ENCODE peak calls at places on chromosomes 5 and 9, in ten cellular contexts. T is dorsolateral prefrontal cortex, X is cardiac muscle cell, H is activated B cell treated with CpG ODN at 0.5 μM for 24 hours, D is breast epithelium, O is PC-9, G is progenitor cell of endocrine pancreas, J is mucosa of descending colon, F is MM.1S, E is heart right ventricle. B is an unnamed sample.

GRCh38 chr5:83785176-83785668 is 64.6 kb upstream of the HAPLN1 start:
- DNase-seq in T (no peak), J (no peak), X (no peak), D (no peak), H (no peak), O (no peak), E (no peak), F (no peak), G (no peak), B (no peak)

GRCh38 chr9:35341585-35341984 is 148.3 kb upstream of the RUSC2 start:
- DNase-seq in D (no peak), H (no peak), G (no peak), J (peak), T (peak), O (no peak), E (peak), X (peak), F (no peak), B (no peak)

GRCh38 chr9:21852751-21853150 is 50.3 kb downstream of the MTAP start:
- DNase-seq in H (no peak), E (no peak), T (no peak), D (no peak), F (no peak), J (no peak), G (no peak), O (no peak), X (no peak), B (no peak)

GRCh38 chr9:137272241-137273094 is 5.1 kb upstream of the TOR4A start:
- DNase-seq in F (no peak), D (no peak), G (no peak), E (no peak), J (no peak), O (no peak), X (no peak), H (no peak), T (no peak), B (no peak)

GRCh38 chr5:642481-642880 is 30.3 kb downstream of the CEP72 start:
- DNase-seq in T (no peak), F (no peak), D (no peak), H (no peak), G (no peak), X (no peak), E (no peak), O (no peak), J (no peak), B (no peak)

GRCh38 chr9:99433555-99433954 is 211.5 kb downstream of the SEC61B start:
- DNase-seq in D (no peak), X (peak), T (no peak), O (peak), F (no peak), J (peak), G (no peak), H (peak), E (peak), B (peak)

GRCh38 chr5:32600057-32600622 is 14.8 kb downstream of the SUB1 start:
- DNase-seq in J (no peak), D (no peak), T (no peak), H (no peak), E (no peak), F (no peak), G (no peak), X (peak), O (no peak), B (no peak)

GRCh38 chr9:19184144-19184917 is 46.2 kb upstream of the DENND4C start:
- DNase-seq in F (no peak), G (no peak), E (peak), O (peak), H (peak), D (peak), T (peak), J (peak), X (peak), B (peak)

GRCh38 chr5:179504191-179504590 is 46.2 kb upstream of the RUFY1 start:
- DNase-seq in J (no peak), O (no peak), D (no peak), E (no peak), F (no peak), G (no peak), X (no peak), T (no peak), H (no peak), B (no peak)

GRCh38 chr5:426392-426976 is 16.5 kb upstream of the EXOC3 start:
- DNase-seq in D (no peak), T (no peak), F (no peak), J (no peak), O (no peak), H (no peak), X (no peak), G (no peak), E (no peak), B (no peak)

GRCh38 chr5:113278976-113279375 is 155.8 kb downstream of the TSSK1B start:
- DNase-seq in E (no peak), O (no peak), F (no peak), D (no peak), H (no peak), J (no peak), X (peak), G (no peak), T (no peak), B (no peak)

GRCh38 chr5:81829242-81829641 is 78.3 kb upstream of the SSBP2 start:
- DNase-seq in X (no peak), F (no peak), T (no peak), E (no peak), J (no peak), G (no peak), H (no peak), D (no peak), O (no peak), B (no peak)

GRCh38 chr9:92097997-92098482 is 17.2 kb downstream of the SPTLC1 start:
- DNase-seq in G (no peak), H (no peak), X (peak), O (no peak), D (peak), E (peak), J (peak), T (peak), F (no peak), B (peak)

GRCh38 chr9:19320495-19320894 is 59.5 kb downstream of the RPS6 start:
- DNase-seq in O (no peak), H (no peak), J (no peak), G (no peak), F (no peak), E (no peak), X (peak), T (no peak), D (no peak), B (no peak)

GRCh38 chr5:7017004-7017770 is 304.0 kb downstream of the TENT4A start:
- DNase-seq in O (no peak), E (no peak), H (no peak), G (no peak), X (no peak), D (no peak), T (no peak), J (no peak), F (no peak), B (no peak)

GRCh38 chr5:169805527-169805934 is 168.5 kb downstream of the DOCK2 start:
- DNase-seq in O (no peak), H (peak), D (no peak), X (peak), J (no peak), E (no peak), T (no peak), G (no peak), F (no peak), B (no peak)

GRCh38 chr9:91151014-91151740 is 210.5 kb downstream of the AUH start:
- DNase-seq in X (peak), J (no peak), G (no peak), F (peak), D (no peak), H (no peak), O (no peak), E (no peak), T (no peak), B (no peak)

GRCh38 chr9:12781334-12781733 is 6.5 kb downstream of the LURAP1L start:
- DNase-seq in F (no peak), H (no peak), G (no peak), T (no peak), D (no peak), X (no peak), E (no peak), J (no peak), O (no peak), B (no peak)

GRCh38 chr9:123265833-123266232 is 2.6 kb downstream of the STRBP start:
- DNase-seq in E (no peak), F (peak), G (no peak), X (no peak), D (no peak), T (no peak), H (no peak), J (peak), O (no peak), B (no peak)

GRCh38 chr5:103918668-103919367 is 356.2 kb upstream of the NUDT12 start:
- DNase-seq in E (no peak), D (no peak), H (no peak), G (no peak), T (no peak), J (no peak), F (peak), X (no peak), O (no peak), B (no peak)

GRCh38 chr5:40165789-40166728 is 513.7 kb upstream of the PTGER4 start:
- DNase-seq in H (no peak), F (no peak), T (no peak), J (no peak), X (peak), E (no peak), G (no peak), O (no peak), D (no peak), B (no peak)
- TF ChIP-seq CTCF in H (no peak), F (no peak), T (no peak), J (no peak), X (no peak), E (peak), G (no peak), O (peak), D (no peak), B (no peak)

GRCh38 chr5:29882036-29882435 is 1311.5 kb upstream of the CDH6 start:
- DNase-seq in G (no peak), J (no peak), X (no peak), H (no peak), T (no peak), D (no peak), O (no peak), F (no peak), E (no peak), B (no peak)
- TF ChIP-seq CTCF in G (no peak), J (no peak), X (no peak), H (no peak), T (no peak), D (no peak), O (no peak), F (no peak), E (no peak), B (no peak)

GRCh38 chr5:16437974-16438373 is 27.6 kb downstream of the ZNF622 start:
- DNase-seq in G (no peak), J (no peak), T (no peak), E (no peak), O (no peak), D (no peak), X (peak), F (no peak), H (no peak), B (no peak)
- TF ChIP-seq CTCF in G (no peak), J (no peak), T (no peak), E (peak), O (peak), D (no peak), X (peak), F (peak), H (no peak), B (no peak)

DNA sequence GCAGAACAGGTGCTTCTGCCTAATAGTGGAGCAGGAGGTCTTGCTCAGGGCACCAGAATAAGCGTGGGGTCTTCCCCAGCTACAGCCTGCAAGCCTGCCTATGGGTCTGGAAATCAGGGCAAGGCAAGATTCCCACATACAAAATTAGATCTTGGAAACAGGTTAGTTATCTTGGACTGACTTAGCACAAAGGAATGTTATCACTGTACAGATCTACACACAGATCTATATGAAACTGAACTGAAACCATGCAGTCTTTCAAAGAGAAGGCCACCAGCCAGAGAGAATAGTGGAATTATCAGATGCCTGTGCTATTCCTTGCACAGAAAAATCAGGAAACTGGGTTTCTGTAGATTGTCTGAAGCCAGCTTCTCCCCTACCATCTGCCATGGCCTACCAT is 585.7 kb downstream of the ACTL7B start:
- DNase-seq in H (no peak), T (no peak), F (no peak), G (no peak), J (no peak), O (peak), E (no peak), D (no peak), X (no peak), B (no peak)
- TF ChIP-seq CTCF in H (no peak), T (no peak), F (no peak), G (no peak), J (no peak), O (no peak), E (no peak), D (no peak), X (no peak), B (no peak)

DNA sequence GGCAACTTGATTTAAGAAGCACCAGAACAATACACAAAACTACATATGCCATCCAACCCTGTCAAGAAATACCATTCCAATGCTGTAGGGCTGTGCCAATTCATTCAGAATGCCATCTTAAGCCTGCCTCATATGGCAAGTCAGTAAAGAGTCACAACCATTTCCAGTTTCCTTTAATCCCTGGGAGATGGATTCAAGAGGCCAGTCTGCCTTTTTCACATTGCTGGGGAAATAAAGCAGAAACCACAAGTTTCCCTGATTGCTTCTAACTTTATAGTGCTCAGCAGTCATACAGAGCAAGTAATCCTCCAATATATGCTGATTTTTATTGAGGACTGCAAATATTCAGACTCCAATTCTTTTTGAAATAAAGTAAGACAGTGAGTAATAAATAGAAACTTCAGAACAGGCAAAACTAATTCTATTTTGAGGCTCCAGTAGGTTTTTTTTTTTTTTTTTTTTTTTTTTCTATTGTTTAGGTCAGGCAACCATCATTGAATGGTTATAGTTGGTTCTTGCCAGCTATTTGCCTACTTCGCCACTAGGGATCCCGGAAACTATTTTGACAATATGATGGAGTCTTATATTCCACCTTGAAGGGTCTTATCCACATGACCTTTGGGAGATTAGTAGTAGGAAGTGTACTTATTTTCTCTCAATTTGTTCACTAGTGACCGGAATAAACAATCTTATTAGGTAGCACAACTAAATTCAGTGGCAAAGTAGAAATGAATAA is 400.9 kb upstream of the MEF2C start:
- DNase-seq in F (no peak), J (no peak), H (no peak), D (no peak), G (no peak), T (no peak), X (no peak), E (no peak), O (no peak), B (no peak)
- TF ChIP-seq CTCF in F (peak), J (no peak), H (no peak), D (no peak), G (peak), T (no peak), X (peak), E (no peak), O (no peak), B (no peak)

GRCh38 chr9:93668261-93668871 is 92.0 kb downstream of the PHF2 start:
- DNase-seq in T (peak), D (no peak), F (no peak), J (no peak), H (no peak), X (no peak), G (peak), O (no peak), E (no peak), B (no peak)
- TF ChIP-seq CTCF in T (no peak), D (no peak), F (no peak), J (no peak), H (no peak), X (no peak), G (no peak), O (no peak), E (no peak), B (no peak)

GRCh38 chr5:177367981-177368960 is 10.5 kb downstream of the RGS14 start:
- DNase-seq in F (no peak), D (no peak), G (no peak), O (no peak), E (no peak), J (no peak), T (no peak), X (no peak), H (no peak), B (no peak)

GRCh38 chr5:177371120-177371537 is 13.1 kb upstream of the SLC34A1 start:
- DNase-seq in T (no peak), X (no peak), J (no peak), D (no peak), H (no peak), O (no peak), E (no peak), G (no peak), F (no peak), B (no peak)

GRCh38 chr5:177370488-177371119 is 12.9 kb downstream of the RGS14 start:
- DNase-seq in H (peak), J (peak), X (peak), G (peak), E (peak), T (peak), O (peak), F (peak), D (peak), B (peak)

GRCh38 chr5:177369913-177370487 is 12.3 kb downstream of the RGS14 start:
- DNase-seq in E (no peak), H (no peak), G (no peak), T (no peak), J (no peak), D (no peak), O (no peak), X (no peak), F (no peak), B (no peak)

GRCh38 chr5:177369050-177369912 is 11.6 kb downstream of the RGS14 start:
- DNase-seq in T (no peak), O (no peak), J (peak), X (peak), D (no peak), F (peak), H (no peak), G (no peak), E (no peak), B (no peak)
- TF ChIP-seq CTCF in T (peak), O (peak), J (peak), X (peak), D (peak), F (peak), H (no peak), G (peak), E (peak), B (peak)

DNA sequence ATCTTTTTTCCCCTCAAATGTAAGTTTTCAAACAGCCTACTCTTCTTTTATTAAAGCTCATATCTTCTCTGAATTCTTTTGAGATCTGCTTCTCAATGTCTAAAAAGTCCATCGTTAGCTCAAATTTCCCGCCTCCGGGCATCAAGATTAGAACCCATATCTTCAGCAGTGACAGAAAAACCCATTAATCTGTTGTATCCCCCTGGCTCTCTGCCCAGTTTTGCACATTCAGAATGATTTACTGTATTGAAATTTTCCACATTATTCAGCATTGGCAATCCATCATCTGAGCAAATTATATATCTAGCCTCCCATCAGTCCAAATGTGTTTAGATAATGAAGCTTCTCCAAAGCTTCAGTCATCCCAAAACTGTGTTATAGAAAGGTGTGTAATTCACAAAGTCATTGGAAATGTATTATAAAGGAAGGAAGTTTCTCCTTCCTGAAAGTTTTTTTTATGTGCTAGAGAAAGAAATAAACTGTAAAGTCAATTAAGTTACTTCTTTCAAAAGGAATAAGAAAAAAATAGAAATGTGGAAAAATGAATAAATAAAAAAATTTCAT is 849.9 kb downstream of the MAT2B start:
- DNase-seq in O (no peak), X (no peak), T (no peak), H (no peak), J (no peak), E (no peak), D (no peak), G (no peak), F (no peak), B (no peak)
- TF ChIP-seq CTCF in O (no peak), X (no peak), T (no peak), H (no peak), J (no peak), E (no peak), D (no peak), G (no peak), F (no peak), B (no peak)

GRCh38 chr9:115210699-115211098 is 92.7 kb upstream of the TNC start:
- DNase-seq in T (no peak), E (no peak), J (no peak), D (no peak), O (no peak), X (no peak), F (peak), G (no peak), H (no peak), B (no peak)
- TF ChIP-seq CTCF in T (no peak), E (no peak), J (no peak), D (no peak), O (no peak), X (no peak), F (no peak), G (no peak), H (no peak), B (no peak)

GRCh38 chr5:149834246-149834855 is 104.2 kb downstream of the PPARGC1B start:
- DNase-seq in T (no peak), D (peak), G (peak), E (no peak), J (peak), O (peak), F (peak), X (peak), H (no peak), B (peak)
- TF ChIP-seq CTCF in T (peak), D (peak), G (peak), E (peak), J (peak), O (peak), F (peak), X (peak), H (no peak), B (peak)

B was measured in CD4-positive, alpha-beta T cell.